ENCODE peak calls at places on chromosomes 1 and 21, in six cellular contexts. U, M, P, S, E and X are unnamed samples.

GRCh38 chr1:177959793-177960515 is 9.9 kb downstream of the SEC16B start:
- DNase-seq in U (no peak), M (no peak), P (no peak), S (peak; percentile 14), E (no peak), X (no peak)

GRCh38 chr21:45371092-45371491 is 33.9 kb upstream of the COL18A1 start:
- DNase-seq in U (no peak), M (no peak), P (no peak), S (no peak), E (no peak), X (no peak)

GRCh38 chr1:6603851-6604558 is 1.3 kb upstream of the KLHL21 start:
- DNase-seq in U (no peak), M (no peak), P (no peak), S (no peak), E (peak; percentile 82), X (peak; percentile 81)

GRCh38 chr1:204426035-204426436 is 14.4 kb upstream of the PPP1R15B start:
- DNase-seq in U (no peak), M (no peak), P (no peak), S (peak; percentile 40), E (peak; percentile 3), X (no peak)

GRCh38 chr21:45488839-45489479 is 53.3 kb downstream of the SLC19A1 start:
- DNase-seq in U (no peak), M (no peak), P (no peak), S (no peak), E (no peak), X (no peak)

GRCh38 chr1:148315081-148315811 is 163.2 kb upstream of the NBPF11 start:
- DNase-seq in U (no peak), M (no peak), P (no peak), S (peak; percentile 23), E (no peak), X (no peak)

GRCh38 chr1:230351516-230351915 is 74.6 kb downstream of the PGBD5 start:
- DNase-seq in U (no peak), M (no peak), P (no peak), S (no peak), E (no peak), X (no peak)

GRCh38 chr1:223732993-223733798 is 20.9 kb downstream of the CAPN2 start:
- DNase-seq in U (no peak), M (no peak), P (no peak), S (no peak), E (peak; percentile 61), X (peak; percentile 58)

GRCh38 chr1:76390451-76390850 is 315.9 kb downstream of the ST6GALNAC3 start:
- DNase-seq in U (no peak), M (no peak), P (no peak), S (no peak), E (no peak), X (no peak)

GRCh38 chr1:84379128-84379527 is 19.2 kb upstream of the DNASE2B start:
- DNase-seq in U (no peak), M (no peak), P (no peak), S (no peak), E (no peak), X (no peak)

GRCh38 chr1:156505679-156506298 is 5.2 kb upstream of the MEF2D start:
- DNase-seq in U (no peak), M (no peak), P (no peak), S (no peak), E (no peak), X (no peak)

GRCh38 chr1:83808536-83808935 is 190.4 kb downstream of the TTLL7 start:
- DNase-seq in U (no peak), M (no peak), P (no peak), S (no peak), E (no peak), X (no peak)

GRCh38 chr1:179826626-179827280 is 50.9 kb downstream of the TOR1AIP2 start:
- DNase-seq in U (no peak), M (no peak), P (no peak), S (no peak), E (no peak), X (no peak)

GRCh38 chr1:91781371-91781825 is 104.6 kb downstream of the TGFBR3 start:
- DNase-seq in U (no peak), M (no peak), P (no peak), S (no peak), E (no peak), X (no peak)

GRCh38 chr1:43861337-43861736 is 72.3 kb upstream of the ARTN start:
- DNase-seq in U (no peak), M (no peak), P (no peak), S (no peak), E (no peak), X (no peak)

GRCh38 chr1:185350027-185350442 is 33.0 kb upstream of the IVNS1ABP start:
- DNase-seq in U (no peak), M (no peak), P (no peak), S (no peak), E (no peak), X (no peak)

GRCh38 chr1:30005972-30006619 is 717.3 kb downstream of the MATN1 start:
- DNase-seq in U (no peak), M (no peak), P (no peak), S (no peak), E (no peak), X (no peak)

GRCh38 chr1:32180186-32181060 is 948 bp downstream of the TXLNA start:
- DNase-seq in U (no peak), M (no peak), P (peak; percentile 46), S (peak; percentile 63), E (peak; percentile 54), X (peak; percentile 53)

GRCh38 chr1:116474921-116475849 is 95.6 kb downstream of the CD58 start:
- DNase-seq in U (no peak), M (no peak), P (no peak), S (no peak), E (peak; percentile 62), X (peak; percentile 53)

GRCh38 chr1:100657876-100658715 is 61.4 kb upstream of the VCAM1 start:
- DNase-seq in U (no peak), M (no peak), P (no peak), S (no peak), E (no peak), X (no peak)

GRCh38 chr21:40717008-40717407 is 129.9 kb downstream of the DSCAM start:
- DNase-seq in U (no peak), M (no peak), P (no peak), S (no peak), E (no peak), X (no peak)

GRCh38 chr1:109395602-109396512 is 1.9 kb downstream of the SORT1 start:
- DNase-seq in U (no peak), M (no peak), P (no peak), S (no peak), E (no peak), X (no peak)